ENCODE peak calls at places on chromosomes 2 and 18, in eight cellular contexts. D, R, B, F, I, S, L and M are unnamed samples.

GRCh38 chr2:166726525-166726924 is 161.8 kb upstream of the XIRP2 start:
- DNase-seq in B (no peak), F (no peak), I (no peak), R (no peak), D (no peak), S (no peak), L (no peak), M (no peak)

GRCh38 chr2:63506350-63506749 is 81.9 kb downstream of the WDPCP start:
- DNase-seq in B (no peak), S (no peak), R (no peak), I (no peak), D (no peak), L (no peak), F (no peak), M (no peak)

GRCh38 chr18:37419272-37419671 is 146.3 kb downstream of the CELF4 start:
- DNase-seq in L (peak), B (no peak), S (peak), I (peak), R (peak), D (no peak), F (no peak), M (no peak)

GRCh38 chr2:229454934-229455631 is 184.0 kb upstream of the PID1 start:
- DNase-seq in D (no peak), B (no peak), F (peak), R (peak), I (peak), L (peak), S (peak), M (no peak)

GRCh38 chr18:2656237-2657042 is 914 bp downstream of the SMCHD1 start:
- DNase-seq in S (peak), I (peak), D (peak), F (peak), B (peak), L (peak), R (peak), M (peak)

GRCh38 chr2:120064664-120065063 is 51.8 kb downstream of the EPB41L5 start:
- DNase-seq in F (peak), L (no peak), D (no peak), R (peak), S (peak), B (no peak), I (no peak), M (no peak)

GRCh38 chr2:201228271-201228911 is 31.9 kb upstream of the CASP8 start:
- DNase-seq in B (no peak), R (no peak), F (peak), L (peak), D (no peak), S (peak), I (no peak), M (no peak)

GRCh38 chr2:4628931-4629565 is 925.7 kb downstream of the DCDC2C start:
- DNase-seq in R (no peak), S (no peak), D (no peak), B (no peak), I (no peak), F (no peak), L (no peak), M (peak)

GRCh38 chr2:207802650-207803049 is 32.9 kb upstream of the FZD5 start:
- DNase-seq in B (no peak), S (no peak), D (no peak), I (no peak), R (no peak), L (no peak), F (no peak), M (no peak)

GRCh38 chr2:105378921-105379383 is 19.9 kb downstream of the FHL2 start:
- DNase-seq in B (no peak), F (no peak), I (no peak), L (no peak), S (no peak), D (no peak), R (no peak), M (no peak)

GRCh38 chr2:12169721-12170120 is 423.3 kb downstream of the LPIN1 start:
- DNase-seq in F (peak), R (peak), S (peak), D (no peak), B (no peak), I (peak), L (no peak), M (peak)

GRCh38 chr18:63848159-63848558 is 39.3 kb upstream of the SERPINB2 start:
- DNase-seq in L (peak), B (peak), D (peak), R (peak), I (peak), S (no peak), F (peak), M (peak)

GRCh38 chr2:181673178-181673577 is 7.1 kb downstream of the NEUROD1 start:
- DNase-seq in D (no peak), R (no peak), B (no peak), L (peak), F (no peak), I (no peak), S (no peak), M (no peak)

GRCh38 chr2:215758691-215759090 is 254.7 kb downstream of the MREG start:
- DNase-seq in L (no peak), S (no peak), I (peak), B (no peak), R (peak), D (no peak), F (no peak), M (no peak)

GRCh38 chr2:167596072-167596471 is 651.3 kb downstream of the STK39 start:
- DNase-seq in D (no peak), B (no peak), R (no peak), S (no peak), I (no peak), L (no peak), F (no peak), M (no peak)

GRCh38 chr2:196927318-196928225 is 1.1 kb upstream of the PGAP1 start:
- DNase-seq in S (peak), D (peak), I (peak), B (no peak), R (peak), L (peak), F (peak), M (peak)

GRCh38 chr2:4653989-4654388 is 950.6 kb downstream of the DCDC2C start:
- DNase-seq in B (no peak), S (no peak), I (no peak), D (peak), F (no peak), R (no peak), L (no peak), M (no peak)

GRCh38 chr2:67974564-67975430 is 88.0 kb downstream of the C1D start:
- DNase-seq in F (no peak), I (peak), D (no peak), S (no peak), R (no peak), L (peak), B (no peak), M (no peak)

GRCh38 chr2:69119541-69119940 is 106.6 kb downstream of the ANTXR1 start:
- DNase-seq in L (no peak), S (no peak), I (no peak), D (no peak), F (no peak), R (no peak), B (no peak), M (no peak)

GRCh38 chr18:7601936-7602335 is 34.8 kb downstream of the PTPRM start:
- DNase-seq in B (no peak), I (no peak), F (no peak), L (no peak), D (no peak), S (no peak), R (no peak), M (no peak)
- H2AFZ ChIP-seq in B (no peak), I (no peak), F (no peak), L (no peak), D (no peak), S (no peak), R (no peak), M (no peak)

GRCh38 chr2:64641585-64641984 is 12.1 kb downstream of the SERTAD2 start:
- DNase-seq in F (no peak), I (no peak), D (no peak), L (no peak), B (no peak), S (no peak), R (no peak), M (no peak)

GRCh38 chr2:64646007-64646880 is 7.5 kb downstream of the SERTAD2 start:
- DNase-seq in D (peak), R (peak), S (peak), B (peak), F (peak), L (peak), I (peak), M (peak)

GRCh38 chr2:64644240-64645013 is 9.3 kb downstream of the SERTAD2 start:
- DNase-seq in F (peak), S (peak), D (peak), L (peak), B (no peak), I (peak), R (peak), M (peak)

GRCh38 chr2:64645014-64645418 is 8.7 kb downstream of the SERTAD2 start:
- DNase-seq in B (no peak), I (peak), R (peak), L (peak), F (peak), S (peak), D (peak), M (peak)

GRCh38 chr2:64643838-64644219 is 9.9 kb downstream of the SERTAD2 start:
- DNase-seq in F (no peak), L (no peak), I (no peak), D (no peak), S (no peak), R (no peak), B (no peak), M (no peak)
- H2AFZ ChIP-seq in F (no peak), L (peak), I (no peak), D (no peak), S (no peak), R (peak), B (no peak), M (no peak)

DNA sequence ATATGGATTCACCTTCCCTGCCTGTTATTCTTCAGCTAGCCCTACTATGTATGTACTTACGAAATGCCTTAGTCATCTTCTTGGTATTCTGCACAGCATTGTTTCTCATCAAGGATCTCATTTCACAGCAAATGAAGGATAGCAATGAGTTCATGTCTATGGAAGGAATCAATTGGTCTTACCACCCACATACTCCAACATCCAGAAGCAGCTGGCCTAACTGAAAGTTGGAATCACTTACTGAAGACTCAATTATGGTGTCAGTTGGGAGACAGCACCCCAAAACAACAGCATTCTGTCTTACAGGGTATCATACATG is 10.2 kb upstream of the ZNF396 start:
- DNase-seq in L (no peak), S (no peak), F (no peak), D (no peak), R (peak), I (peak), B (no peak), M (no peak)
- H2AFZ ChIP-seq in L (no peak), S (no peak), F (no peak), D (no peak), R (no peak), I (no peak), B (no peak), M (no peak)

GRCh38 chr2:60674524-60675165 is 81.4 kb upstream of the PAPOLG start:
- DNase-seq in R (peak), I (peak), L (peak), S (peak), B (peak), D (peak), F (peak), M (peak)
- H2AFZ ChIP-seq in R (peak), I (no peak), L (peak), S (peak), B (no peak), D (peak), F (no peak), M (peak)

DNA sequence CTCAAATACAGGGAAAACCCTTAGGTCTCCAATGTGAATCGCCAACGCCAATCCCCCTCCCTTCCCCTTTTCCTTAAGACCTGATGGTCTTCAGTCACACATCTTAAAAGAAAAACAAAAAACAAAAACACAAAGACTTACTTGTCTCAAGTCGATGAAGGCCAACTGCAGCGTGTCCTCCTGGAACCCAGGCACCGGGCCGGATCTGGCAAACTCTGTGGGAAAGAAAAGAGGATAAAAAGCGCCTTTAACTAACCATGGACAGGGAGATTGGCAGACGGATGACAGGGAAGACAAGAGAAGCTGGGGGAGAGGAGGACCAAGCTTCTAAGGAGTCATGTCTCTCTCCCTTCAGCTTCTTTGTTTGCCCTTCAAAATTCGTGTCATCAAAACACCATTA is 187.1 kb upstream of the CYP26B1 start:
- DNase-seq in D (no peak), R (no peak), F (no peak), L (no peak), I (no peak), B (no peak), S (no peak), M (no peak)
- H2AFZ ChIP-seq in D (no peak), R (no peak), F (no peak), L (no peak), I (no peak), B (no peak), S (no peak), M (no peak)

DNA sequence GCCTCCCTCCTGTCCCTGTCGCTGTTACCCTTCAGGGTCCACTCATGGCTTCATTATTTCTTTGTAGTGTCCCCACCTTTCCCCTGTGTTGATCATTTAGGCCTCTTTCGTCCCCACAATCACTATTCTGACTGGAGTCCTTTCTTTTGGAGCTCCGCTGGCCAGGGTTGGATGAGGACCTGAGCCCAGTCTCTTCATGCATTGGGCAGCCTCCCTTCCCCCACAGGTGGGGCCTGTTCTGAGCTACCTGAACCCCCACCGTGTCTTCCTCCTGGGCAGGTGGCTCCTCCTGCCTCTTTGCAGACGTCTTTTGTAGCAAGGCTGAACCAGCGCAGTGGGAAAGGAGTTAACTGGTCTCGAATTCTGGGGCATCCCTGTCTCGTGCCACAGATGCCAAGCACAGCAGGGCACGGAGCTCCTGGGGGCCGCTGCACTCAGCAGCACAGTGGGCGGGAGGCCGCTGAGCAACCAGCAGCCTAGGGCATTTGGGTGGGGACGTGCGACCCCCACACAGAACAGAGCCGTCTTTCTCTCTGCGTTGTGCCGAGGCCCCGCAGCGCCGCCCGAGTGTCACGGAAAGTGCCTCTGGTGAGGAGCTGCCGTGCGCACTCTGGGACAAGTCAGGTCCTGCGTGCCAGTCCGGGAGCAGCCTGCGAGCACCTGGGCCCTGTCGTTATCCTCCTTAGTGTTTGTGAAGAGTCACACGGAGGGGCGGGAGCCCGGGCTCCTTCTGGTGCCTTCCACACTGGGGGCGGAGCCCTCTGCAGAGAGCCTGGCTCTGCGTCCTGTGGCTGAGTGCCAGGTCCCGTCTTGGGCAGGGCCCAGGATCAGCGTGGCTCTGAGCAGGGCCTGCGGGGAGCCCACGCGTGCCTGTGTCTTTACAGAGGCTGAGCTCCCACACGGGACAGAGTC is 130.1 kb downstream of the NFATC1 start:
- DNase-seq in I (peak), L (peak), S (peak), R (no peak), F (no peak), D (no peak), B (no peak), M (no peak)
- H2AFZ ChIP-seq in I (no peak), L (no peak), S (no peak), R (no peak), F (no peak), D (no peak), B (no peak), M (no peak)

GRCh38 chr2:241788572-241788971 is 11.9 kb downstream of the GAL3ST2 start:
- DNase-seq in L (no peak), B (no peak), S (no peak), I (no peak), D (peak), R (no peak), F (no peak), M (no peak)
- H2AFZ ChIP-seq in L (no peak), B (no peak), S (no peak), I (no peak), D (peak), R (no peak), F (no peak), M (no peak)

GRCh38 chr18:8359481-8359880 is 249.8 kb upstream of the RAB12 start:
- DNase-seq in R (no peak), I (no peak), S (no peak), L (no peak), D (no peak), F (no peak), B (no peak), M (no peak)
- H2AFZ ChIP-seq in R (no peak), I (no peak), S (no peak), L (no peak), D (no peak), F (no peak), B (no peak), M (no peak)

GRCh38 chr2:43998263-43998662 is 2.5 kb upstream of the LRPPRC start:
- DNase-seq in R (no peak), B (no peak), D (no peak), L (no peak), I (no peak), S (no peak), F (no peak), M (no peak)
- H2AFZ ChIP-seq in R (no peak), B (no peak), D (no peak), L (no peak), I (no peak), S (no peak), F (no peak), M (no peak)